ENCODE peak calls at places on chromosomes 16 and 17, in six cellular contexts. One of them, this sample, is unnamed.

GRCh38 chr16:28572659-28573510 is 19.2 kb downstream of the SGF29 start:
- DNase-seq in body of pancreas: peak
- DNase-seq in K562: no peak
- DNase-seq in mammary epithelial cell: no peak
- DNase-seq in naive thymus-derived CD4-positive, alpha-beta T cell: no peak
- DNase-seq in cardiac muscle cell: peak
- DNase-seq in this sample: peak

GRCh38 chr17:59767176-59767575 is 59.7 kb downstream of the VMP1 start:
- DNase-seq in body of pancreas: no peak
- DNase-seq in K562: no peak
- DNase-seq in naive thymus-derived CD4-positive, alpha-beta T cell: no peak
- DNase-seq in cardiac muscle cell: no peak
- DNase-seq in mammary epithelial cell: no peak
- DNase-seq in this sample: no peak

GRCh38 chr17:13346081-13346533 is 255.6 kb downstream of the HS3ST3A1 start:
- DNase-seq in naive thymus-derived CD4-positive, alpha-beta T cell: no peak
- DNase-seq in K562: peak
- DNase-seq in body of pancreas: no peak
- DNase-seq in cardiac muscle cell: no peak
- DNase-seq in mammary epithelial cell: peak
- DNase-seq in this sample: no peak

GRCh38 chr16:69396187-69397061 is 10.6 kb upstream of the TERF2 start:
- DNase-seq in naive thymus-derived CD4-positive, alpha-beta T cell: peak
- DNase-seq in K562: peak
- DNase-seq in mammary epithelial cell: peak
- DNase-seq in body of pancreas: peak
- DNase-seq in cardiac muscle cell: peak
- DNase-seq in this sample: peak

GRCh38 chr16:82298472-82298871 is 128.4 kb upstream of the MPHOSPH6 start:
- DNase-seq in naive thymus-derived CD4-positive, alpha-beta T cell: no peak
- DNase-seq in mammary epithelial cell: no peak
- DNase-seq in body of pancreas: no peak
- DNase-seq in K562: no peak
- DNase-seq in cardiac muscle cell: no peak
- DNase-seq in this sample: no peak

GRCh38 chr16:49350265-49351103 is 23.1 kb upstream of the C16orf78 start:
- DNase-seq in body of pancreas: peak
- DNase-seq in naive thymus-derived CD4-positive, alpha-beta T cell: no peak
- DNase-seq in K562: peak
- DNase-seq in mammary epithelial cell: peak
- DNase-seq in cardiac muscle cell: peak
- DNase-seq in this sample: peak

GRCh38 chr16:48507346-48507745 is 102.6 kb downstream of the N4BP1 start:
- DNase-seq in mammary epithelial cell: no peak
- DNase-seq in naive thymus-derived CD4-positive, alpha-beta T cell: no peak
- DNase-seq in body of pancreas: no peak
- DNase-seq in cardiac muscle cell: no peak
- DNase-seq in K562: no peak
- DNase-seq in this sample: no peak

GRCh38 chr17:73984981-73985380 is 218.5 kb upstream of the RPL38 start:
- DNase-seq in K562: no peak
- DNase-seq in mammary epithelial cell: no peak
- DNase-seq in cardiac muscle cell: no peak
- DNase-seq in naive thymus-derived CD4-positive, alpha-beta T cell: no peak
- DNase-seq in body of pancreas: no peak
- DNase-seq in this sample: no peak

GRCh38 chr17:81253358-81254131 is 14.4 kb downstream of the NDUFAF8 start:
- DNase-seq in cardiac muscle cell: peak
- DNase-seq in mammary epithelial cell: no peak
- DNase-seq in naive thymus-derived CD4-positive, alpha-beta T cell: peak
- DNase-seq in K562: peak
- DNase-seq in body of pancreas: peak
- DNase-seq in this sample: peak

GRCh38 chr16:87180069-87180468 is 137.1 kb downstream of the C16orf95 start:
- DNase-seq in naive thymus-derived CD4-positive, alpha-beta T cell: no peak
- DNase-seq in K562: no peak
- DNase-seq in body of pancreas: no peak
- DNase-seq in mammary epithelial cell: no peak
- DNase-seq in cardiac muscle cell: no peak
- DNase-seq in this sample: no peak

GRCh38 chr16:9934723-9935508 is 247.3 kb downstream of the GRIN2A start:
- DNase-seq in cardiac muscle cell: no peak
- DNase-seq in naive thymus-derived CD4-positive, alpha-beta T cell: no peak
- DNase-seq in mammary epithelial cell: no peak
- DNase-seq in K562: no peak
- DNase-seq in body of pancreas: no peak
- DNase-seq in this sample: no peak

GRCh38 chr17:2383628-2384167 is 17.2 kb downstream of the MNT start:
- DNase-seq in K562: peak
- DNase-seq in cardiac muscle cell: no peak
- DNase-seq in naive thymus-derived CD4-positive, alpha-beta T cell: no peak
- DNase-seq in mammary epithelial cell: no peak
- DNase-seq in body of pancreas: no peak
- DNase-seq in this sample: no peak

GRCh38 chr17:73231363-73231762 is 30.3 kb downstream of the CPSF4L start:
- DNase-seq in K562: peak
- DNase-seq in mammary epithelial cell: peak
- DNase-seq in cardiac muscle cell: peak
- DNase-seq in body of pancreas: no peak
- DNase-seq in naive thymus-derived CD4-positive, alpha-beta T cell: no peak
- DNase-seq in this sample: no peak

GRCh38 chr16:27097671-27098275 is 31.0 kb downstream of the C16orf82 start:
- DNase-seq in body of pancreas: peak
- DNase-seq in K562: no peak
- DNase-seq in naive thymus-derived CD4-positive, alpha-beta T cell: no peak
- DNase-seq in mammary epithelial cell: no peak
- DNase-seq in cardiac muscle cell: no peak
- DNase-seq in this sample: peak

GRCh38 chr17:40561871-40562611 is 3.2 kb downstream of the CCR7 start:
- DNase-seq in K562: no peak
- DNase-seq in naive thymus-derived CD4-positive, alpha-beta T cell: no peak
- DNase-seq in cardiac muscle cell: no peak
- DNase-seq in body of pancreas: no peak
- DNase-seq in mammary epithelial cell: no peak
- DNase-seq in this sample: no peak

GRCh38 chr17:1750628-1751027 is 8.0 kb downstream of the SERPINF2 start:
- DNase-seq in mammary epithelial cell: no peak
- DNase-seq in cardiac muscle cell: no peak
- DNase-seq in K562: no peak
- DNase-seq in naive thymus-derived CD4-positive, alpha-beta T cell: no peak
- DNase-seq in body of pancreas: no peak
- DNase-seq in this sample: no peak

GRCh38 chr17:66319226-66319625 is 16.8 kb downstream of the PRKCA start:
- DNase-seq in naive thymus-derived CD4-positive, alpha-beta T cell: no peak
- DNase-seq in body of pancreas: no peak
- DNase-seq in mammary epithelial cell: no peak
- DNase-seq in K562: no peak
- DNase-seq in cardiac muscle cell: no peak
- DNase-seq in this sample: no peak

GRCh38 chr16:85462405-85463227 is 150.5 kb upstream of the GSE1 start:
- DNase-seq in body of pancreas: peak
- DNase-seq in mammary epithelial cell: no peak
- DNase-seq in cardiac muscle cell: peak
- DNase-seq in K562: peak
- DNase-seq in naive thymus-derived CD4-positive, alpha-beta T cell: no peak
- DNase-seq in this sample: peak

DNA sequence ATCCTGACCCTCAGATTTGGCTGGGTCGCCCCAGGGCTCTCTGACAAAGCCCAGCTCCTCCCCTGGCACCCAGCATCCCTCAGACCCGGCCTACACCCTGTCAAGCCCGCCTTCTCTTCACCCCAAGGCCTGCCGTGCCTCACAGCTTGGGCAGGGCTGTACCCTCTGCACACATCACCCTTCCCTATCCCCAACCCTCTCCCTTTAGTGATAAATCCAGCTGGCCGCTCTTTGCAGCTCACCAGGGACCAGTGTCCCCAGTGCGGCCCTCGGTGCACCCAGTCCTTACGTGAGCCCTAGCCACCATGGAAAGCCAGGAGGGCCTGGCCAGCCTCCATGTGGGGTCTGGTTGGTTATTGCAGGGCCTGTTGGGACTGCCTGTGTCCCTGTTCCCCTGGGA is 74.5 kb downstream of the RAI1 start:
- DNase-seq in cardiac muscle cell: no peak
- DNase-seq in K562: no peak
- DNase-seq in mammary epithelial cell: no peak
- DNase-seq in naive thymus-derived CD4-positive, alpha-beta T cell: no peak
- DNase-seq in body of pancreas: no peak
- DNase-seq in this sample: no peak
- H3K4me3 ChIP-seq in cardiac muscle cell: no peak
- H3K4me3 ChIP-seq in K562: no peak
- H3K4me3 ChIP-seq in mammary epithelial cell: no peak
- H3K4me3 ChIP-seq in naive thymus-derived CD4-positive, alpha-beta T cell: no peak
- H3K4me3 ChIP-seq in body of pancreas: no peak
- H3K4me3 ChIP-seq in this sample: no peak

GRCh38 chr16:56645311-56645710 is 6.4 kb upstream of the MT1B start:
- DNase-seq in body of pancreas: no peak
- DNase-seq in mammary epithelial cell: peak
- DNase-seq in cardiac muscle cell: no peak
- DNase-seq in K562: no peak
- DNase-seq in naive thymus-derived CD4-positive, alpha-beta T cell: no peak
- DNase-seq in this sample: no peak

GRCh38 chr16:56645838-56646237 is 5.8 kb upstream of the MT1B start:
- DNase-seq in cardiac muscle cell: no peak
- DNase-seq in K562: no peak
- DNase-seq in body of pancreas: no peak
- DNase-seq in mammary epithelial cell: no peak
- DNase-seq in naive thymus-derived CD4-positive, alpha-beta T cell: no peak
- DNase-seq in this sample: no peak

GRCh38 chr16:56641166-56641565 is 2.7 kb downstream of the MT1A start:
- DNase-seq in cardiac muscle cell: no peak
- DNase-seq in body of pancreas: no peak
- DNase-seq in mammary epithelial cell: no peak
- DNase-seq in naive thymus-derived CD4-positive, alpha-beta T cell: no peak
- DNase-seq in K562: no peak
- DNase-seq in this sample: no peak

GRCh38 chr16:56643833-56644232 is 5.4 kb downstream of the MT1A start:
- DNase-seq in naive thymus-derived CD4-positive, alpha-beta T cell: no peak
- DNase-seq in mammary epithelial cell: no peak
- DNase-seq in K562: no peak
- DNase-seq in body of pancreas: no peak
- DNase-seq in cardiac muscle cell: no peak
- DNase-seq in this sample: no peak

DNA sequence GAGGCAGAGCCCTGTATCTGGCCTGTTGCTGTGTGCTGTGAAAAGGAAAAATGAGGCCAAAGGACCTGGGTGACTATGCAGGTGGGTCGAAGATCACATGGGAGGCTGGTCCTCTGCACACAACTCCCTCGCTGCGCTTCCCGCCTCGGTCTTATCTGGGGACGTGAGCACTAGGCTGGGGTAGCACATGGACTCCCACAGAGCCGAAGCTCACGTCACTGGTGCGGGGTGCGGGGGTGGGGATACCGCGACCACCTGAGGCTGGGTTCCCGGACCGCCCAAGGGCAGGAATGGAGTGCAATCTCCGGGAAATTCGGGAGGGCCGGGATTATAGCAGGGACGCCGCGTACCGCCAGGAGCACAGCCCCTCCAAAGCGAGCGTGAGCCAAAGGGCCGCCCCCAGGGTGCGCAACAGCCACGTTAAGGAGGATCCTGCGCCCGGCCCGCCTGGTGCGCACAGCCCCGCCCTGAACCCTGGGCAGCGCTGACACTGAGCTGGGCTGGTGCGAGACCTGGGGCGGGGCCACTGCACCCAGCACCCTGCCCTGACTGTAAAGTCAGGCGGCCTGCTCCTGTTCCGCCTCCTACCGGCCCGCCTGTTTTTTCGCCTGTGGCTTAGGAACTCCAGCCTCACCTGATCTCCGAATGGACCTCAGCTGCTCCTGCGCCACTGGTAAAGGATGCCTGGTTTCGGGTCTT is 4.8 kb downstream of the MT1A start:
- DNase-seq in body of pancreas: peak
- DNase-seq in mammary epithelial cell: peak
- DNase-seq in K562: peak
- DNase-seq in cardiac muscle cell: peak
- DNase-seq in naive thymus-derived CD4-positive, alpha-beta T cell: peak
- DNase-seq in this sample: no peak
- H3K27ac ChIP-seq in body of pancreas: peak
- H3K27ac ChIP-seq in mammary epithelial cell: no peak
- H3K27ac ChIP-seq in K562: no peak
- H3K27ac ChIP-seq in cardiac muscle cell: no peak
- H3K27ac ChIP-seq in naive thymus-derived CD4-positive, alpha-beta T cell: peak
- H3K27ac ChIP-seq in this sample: no peak

DNA sequence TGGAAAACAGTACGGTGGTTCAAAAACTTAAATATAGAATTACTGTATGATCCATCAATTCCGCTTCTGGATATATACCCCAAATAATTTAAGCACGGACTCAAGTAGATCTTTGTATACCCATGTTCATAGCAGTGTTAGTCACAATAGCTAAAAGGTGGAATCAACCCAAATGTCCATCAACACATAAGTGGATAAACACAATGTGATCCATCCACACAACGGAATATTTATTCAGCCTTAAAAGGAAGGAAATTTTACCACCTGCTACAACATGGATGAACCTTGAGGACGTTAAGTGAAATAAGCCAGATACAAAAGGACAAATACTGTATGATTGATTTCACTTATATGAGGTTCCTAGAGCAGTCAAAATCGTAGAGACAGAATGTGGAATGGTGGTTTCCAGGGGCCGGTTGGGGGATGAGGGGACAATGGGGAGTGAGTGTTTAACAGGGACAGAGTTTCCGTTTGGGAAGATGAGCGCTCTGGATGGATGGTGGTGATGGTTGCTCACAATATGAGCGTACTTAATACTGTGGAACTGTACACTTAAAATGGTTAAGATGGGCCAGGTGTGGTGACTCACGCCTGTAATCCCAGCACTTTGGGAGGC is 5.4 kb upstream of the RNF222 start:
- DNase-seq in body of pancreas: no peak
- DNase-seq in K562: no peak
- DNase-seq in mammary epithelial cell: no peak
- DNase-seq in cardiac muscle cell: no peak
- DNase-seq in naive thymus-derived CD4-positive, alpha-beta T cell: no peak
- DNase-seq in this sample: no peak
- H3K4me3 ChIP-seq in body of pancreas: no peak
- H3K4me3 ChIP-seq in K562: no peak
- H3K4me3 ChIP-seq in mammary epithelial cell: no peak
- H3K4me3 ChIP-seq in cardiac muscle cell: no peak
- H3K4me3 ChIP-seq in naive thymus-derived CD4-positive, alpha-beta T cell: no peak
- H3K4me3 ChIP-seq in this sample: no peak

GRCh38 chr16:89912627-89913026 is 6.0 kb upstream of the MC1R start:
- DNase-seq in K562: no peak
- DNase-seq in body of pancreas: no peak
- DNase-seq in cardiac muscle cell: no peak
- DNase-seq in naive thymus-derived CD4-positive, alpha-beta T cell: no peak
- DNase-seq in mammary epithelial cell: no peak
- DNase-seq in this sample: no peak

GRCh38 chr16:89909777-89910716 is 8.6 kb upstream of the MC1R start:
- DNase-seq in body of pancreas: peak
- DNase-seq in K562: peak
- DNase-seq in cardiac muscle cell: peak
- DNase-seq in mammary epithelial cell: peak
- DNase-seq in naive thymus-derived CD4-positive, alpha-beta T cell: peak
- DNase-seq in this sample: peak

GRCh38 chr16:89912143-89912542 is 6.5 kb upstream of the MC1R start:
- DNase-seq in K562: no peak
- DNase-seq in body of pancreas: no peak
- DNase-seq in mammary epithelial cell: no peak
- DNase-seq in cardiac muscle cell: no peak
- DNase-seq in naive thymus-derived CD4-positive, alpha-beta T cell: no peak
- DNase-seq in this sample: no peak

GRCh38 chr16:89911375-89911774 is 7.3 kb upstream of the MC1R start:
- DNase-seq in body of pancreas: no peak
- DNase-seq in cardiac muscle cell: no peak
- DNase-seq in K562: no peak
- DNase-seq in mammary epithelial cell: no peak
- DNase-seq in naive thymus-derived CD4-positive, alpha-beta T cell: no peak
- DNase-seq in this sample: no peak

GRCh38 chr16:89910717-89911354 is 7.8 kb upstream of the MC1R start:
- DNase-seq in cardiac muscle cell: no peak
- DNase-seq in body of pancreas: no peak
- DNase-seq in mammary epithelial cell: no peak
- DNase-seq in naive thymus-derived CD4-positive, alpha-beta T cell: no peak
- DNase-seq in K562: no peak
- DNase-seq in this sample: no peak
- H3K27ac ChIP-seq in cardiac muscle cell: no peak
- H3K27ac ChIP-seq in body of pancreas: no peak
- H3K27ac ChIP-seq in mammary epithelial cell: no peak
- H3K27ac ChIP-seq in naive thymus-derived CD4-positive, alpha-beta T cell: no peak
- H3K27ac ChIP-seq in K562: no peak
- H3K27ac ChIP-seq in this sample: no peak